ENCODE peak calls at places on chromosomes 11 and 22, in four cellular contexts. X is kidney; W is testis; V is CD8-positive, alpha-beta T cell. J is an unnamed sample.

GRCh38 chr22:35220221-35220620 is 37.1 kb upstream of the HMGXB4 start:
- DNase-seq in X (no peak), W (no peak), V (no peak), J (no peak)

GRCh38 chr11:63212742-63213141 is 30.7 kb downstream of the SLC22A25 start:
- DNase-seq in X (no peak), W (no peak), V (no peak), J (no peak)

GRCh38 chr22:42820075-42820763 is 36.9 kb downstream of the ARFGAP3 start:
- DNase-seq in X (no peak), W (peak; percentile 9), V (no peak), J (no peak)

GRCh38 chr11:131038597-131038996 is 122.3 kb upstream of the SNX19 start:
- DNase-seq in X (no peak), W (no peak), V (no peak), J (no peak)

GRCh38 chr11:22276535-22276934 is 61.6 kb upstream of the SLC17A6 start:
- DNase-seq in X (no peak), W (no peak), V (no peak), J (no peak)

GRCh38 chr22:20741634-20742581 is 32.0 kb upstream of the SERPIND1 start:
- DNase-seq in X (peak; percentile 68), W (peak; percentile 33), V (peak; percentile 28), J (no peak)

GRCh38 chr11:116458546-116458945 is 314.2 kb downstream of the BUD13 start:
- DNase-seq in X (no peak), W (no peak), V (no peak), J (no peak)

GRCh38 chr11:17810736-17811135 is 76.2 kb downstream of the KCNC1 start:
- DNase-seq in X (no peak), W (peak; percentile 89), V (no peak), J (no peak)

GRCh38 chr11:33857924-33858323 is 34.0 kb downstream of the LMO2 start:
- DNase-seq in X (peak; percentile 88), W (peak; percentile 83), V (peak; percentile 72), J (peak; percentile 35)

GRCh38 chr11:6979365-6979764 is 40.8 kb downstream of the ZNF214 start:
- DNase-seq in X (no peak), W (no peak), V (no peak), J (no peak)

GRCh38 chr22:17087176-17088131 is 2.7 kb downstream of the IL17RA start:
- DNase-seq in X (no peak), W (no peak), V (peak; percentile 69), J (no peak)

GRCh38 chr11:66043008-66043906 is 5.7 kb downstream of the GAL3ST3 start:
- DNase-seq in X (peak; percentile 74), W (peak; percentile 61), V (no peak), J (no peak)

GRCh38 chr11:134532176-134532920 is 120.3 kb upstream of the B3GAT1 start:
- DNase-seq in X (peak; percentile 62), W (peak; percentile 11), V (no peak), J (no peak)

GRCh38 chr11:57641011-57641410 is 8.7 kb downstream of the YPEL4 start:
- DNase-seq in X (no peak), W (no peak), V (no peak), J (no peak)

GRCh38 chr11:108825381-108825780 is 160.5 kb downstream of the DDX10 start:
- DNase-seq in X (no peak), W (no peak), V (no peak), J (no peak)

GRCh38 chr11:34346551-34346950 is 11.3 kb downstream of the ABTB2 start:
- DNase-seq in X (no peak), W (peak; percentile 34), V (no peak), J (no peak)

GRCh38 chr11:714436-714835 is 8.4 kb downstream of the EPS8L2 start:
- DNase-seq in X (no peak), W (no peak), V (no peak), J (no peak)

GRCh38 chr11:72589802-72590761 is 84.1 kb downstream of the PDE2A start:
- DNase-seq in X (peak; percentile 77), W (peak; percentile 60), V (peak; percentile 60), J (no peak)

DNA sequence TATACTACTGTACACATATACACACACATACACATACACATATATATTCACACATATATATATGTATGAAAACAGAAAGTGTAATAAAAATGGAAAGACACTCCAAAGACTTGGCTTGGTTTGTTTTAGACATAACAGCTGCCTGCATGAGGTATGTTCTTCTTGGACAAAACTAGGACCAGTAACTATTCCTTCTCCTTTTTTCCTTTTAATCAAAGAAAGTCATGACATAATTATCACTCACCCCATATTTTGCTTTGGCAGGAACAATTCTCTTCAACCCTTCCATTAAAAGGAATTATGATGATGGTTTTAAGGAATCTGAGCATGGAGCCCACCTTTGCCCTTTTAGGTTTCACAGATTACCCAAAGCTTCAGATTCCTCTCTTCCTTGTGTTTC is at the start of gene OR5D14:
- DNase-seq in X (no peak), W (no peak), V (no peak), J (no peak)
- H3K9me3 ChIP-seq in X (no peaks in the 10 kb centered on the region), W (no peaks in the 10 kb centered on the region), V (no peaks in the 10 kb centered on the region), J (no peaks in the 10 kb centered on the region)

GRCh38 chr11:58880166-58880565 is 35.7 kb upstream of the GLYATL2 start:
- DNase-seq in X (no peak), W (no peak), V (no peak), J (no peak)

DNA sequence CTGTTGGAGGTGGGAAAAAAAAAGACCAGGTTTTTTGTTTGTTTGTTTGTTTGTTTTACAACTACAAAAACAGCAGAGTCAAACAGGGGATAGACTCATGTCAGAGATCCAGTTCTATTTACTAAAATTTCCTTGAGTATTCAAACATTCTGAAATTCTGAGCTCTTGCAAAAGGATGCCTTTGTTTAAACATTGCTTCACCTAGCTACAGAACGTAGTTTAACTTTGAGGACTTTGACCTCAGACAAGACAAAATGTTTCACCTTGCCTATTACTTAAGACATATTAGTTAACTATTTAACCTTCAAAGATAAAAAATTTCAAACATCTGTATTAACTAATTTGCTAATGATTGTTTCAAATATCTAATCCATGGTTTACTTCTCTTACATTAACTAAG is 36.1 kb upstream of the GLYATL2 start:
- DNase-seq in X (no peak), W (no peak), V (no peak), J (no peak)
- H3K9me3 ChIP-seq in X (no peaks in the 10 kb centered on the region), W (no peaks in the 10 kb centered on the region), V (no peaks in the 10 kb centered on the region), J (no peaks in the 10 kb centered on the region)

GRCh38 chr11:106276126-106276525 is 198.7 kb downstream of the AASDHPPT start:
- DNase-seq in X (no peak), W (no peak), V (no peak), J (no peak)
- H3K9me3 ChIP-seq in X (no peaks in the 10 kb centered on the region), W (no peaks in the 10 kb centered on the region), V (no peaks in the 10 kb centered on the region), J (no peaks in the 10 kb centered on the region)

GRCh38 chr22:47593291-47593690 is 830.8 kb downstream of the TBC1D22A start:
- DNase-seq in X (no peak), W (no peak), V (no peak), J (no peak)

GRCh38 chr22:47591709-47592108 is 829.3 kb downstream of the TBC1D22A start:
- DNase-seq in X (no peak), W (no peak), V (no peak), J (no peak)

GRCh38 chr22:47591016-47591415 is 828.6 kb downstream of the TBC1D22A start:
- DNase-seq in X (no peak), W (no peak), V (no peak), J (no peak)

GRCh38 chr22:47593911-47594311 is 831.5 kb downstream of the TBC1D22A start:
- DNase-seq in X (no peak), W (no peak), V (no peak), J (no peak)

DNA sequence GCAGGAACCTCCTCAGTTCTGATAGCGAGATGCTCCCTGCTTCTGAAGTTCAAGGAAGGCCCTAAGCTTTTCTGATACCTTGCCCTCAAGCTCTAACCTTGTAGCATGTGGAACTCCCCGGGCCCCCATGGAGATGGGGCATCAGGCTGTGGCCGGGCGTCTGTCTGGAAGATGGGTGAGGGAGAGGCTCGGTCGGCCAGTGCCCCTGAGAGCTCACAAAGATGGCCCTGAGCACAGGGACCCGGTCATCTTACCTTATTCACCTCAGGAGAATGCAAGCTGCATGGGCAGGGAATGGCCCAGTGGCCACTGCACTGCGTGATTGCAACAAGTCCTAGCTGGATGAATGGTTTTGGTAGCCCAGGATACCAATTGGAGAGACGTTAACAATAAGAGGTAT is 830.3 kb downstream of the TBC1D22A start:
- DNase-seq in X (no peak), W (no peak), V (no peak), J (no peak)
- H3K9me3 ChIP-seq in X (no peaks in the 10 kb centered on the region), W (no peaks in the 10 kb centered on the region), V (no peaks in the 10 kb centered on the region), J (no peaks in the 10 kb centered on the region)